ENCODE peak calls at places on chromosomes 6 and 20, in ten cellular contexts. One of them, this sample, is unnamed. For H3K9me3, the result is how much of the 10 kb centered on the place peaks cover.

GRCh38 chr6:108874470-108875160 is 26.4 kb downstream of the ARMC2 start:
- DNase-seq in right lobe of liver: no peak
- DNase-seq in CD8-positive, alpha-beta memory T cell: peak
- DNase-seq in A549: no peak
- DNase-seq in upper lobe of left lung: no peak
- DNase-seq in K562: no peak
- DNase-seq in naive thymus-derived CD4-positive, alpha-beta T cell: no peak
- DNase-seq in cardiac muscle cell: peak
- DNase-seq in esophagus squamous epithelium: no peak
- DNase-seq in uterus: peak
- DNase-seq in this sample: no peak

GRCh38 chr6:168025831-168026325 is 28.4 kb downstream of the KIF25 start:
- DNase-seq in right lobe of liver: no peak
- DNase-seq in CD8-positive, alpha-beta memory T cell: no peak
- DNase-seq in A549: no peak
- DNase-seq in upper lobe of left lung: no peak
- DNase-seq in K562: no peak
- DNase-seq in naive thymus-derived CD4-positive, alpha-beta T cell: no peak
- DNase-seq in cardiac muscle cell: no peak
- DNase-seq in esophagus squamous epithelium: no peak
- DNase-seq in uterus: no peak
- DNase-seq in this sample: no peak

GRCh38 chr6:146357578-146358340 is 185.9 kb upstream of the RAB32 start:
- DNase-seq in right lobe of liver: no peak
- DNase-seq in CD8-positive, alpha-beta memory T cell: no peak
- DNase-seq in A549: peak
- DNase-seq in upper lobe of left lung: no peak
- DNase-seq in K562: no peak
- DNase-seq in naive thymus-derived CD4-positive, alpha-beta T cell: no peak
- DNase-seq in cardiac muscle cell: peak
- DNase-seq in esophagus squamous epithelium: no peak
- DNase-seq in uterus: no peak
- DNase-seq in this sample: no peak

GRCh38 chr6:162056745-162057144 is 670.8 kb downstream of the PRKN start:
- DNase-seq in right lobe of liver: no peak
- DNase-seq in CD8-positive, alpha-beta memory T cell: no peak
- DNase-seq in A549: peak
- DNase-seq in upper lobe of left lung: no peak
- DNase-seq in K562: no peak
- DNase-seq in naive thymus-derived CD4-positive, alpha-beta T cell: no peak
- DNase-seq in cardiac muscle cell: peak
- DNase-seq in esophagus squamous epithelium: no peak
- DNase-seq in uterus: no peak
- DNase-seq in this sample: no peak

GRCh38 chr6:89378628-89379027 is 26.1 kb upstream of the UBE2J1 start:
- DNase-seq in right lobe of liver: no peak
- DNase-seq in CD8-positive, alpha-beta memory T cell: no peak
- DNase-seq in A549: no peak
- DNase-seq in upper lobe of left lung: no peak
- DNase-seq in K562: no peak
- DNase-seq in naive thymus-derived CD4-positive, alpha-beta T cell: no peak
- DNase-seq in cardiac muscle cell: no peak
- DNase-seq in esophagus squamous epithelium: no peak
- DNase-seq in uterus: no peak
- DNase-seq in this sample: no peak

GRCh38 chr20:12581644-12582350 is 427.0 kb upstream of the SPTLC3 start:
- DNase-seq in right lobe of liver: no peak
- DNase-seq in CD8-positive, alpha-beta memory T cell: no peak
- DNase-seq in A549: no peak
- DNase-seq in upper lobe of left lung: no peak
- DNase-seq in K562: no peak
- DNase-seq in naive thymus-derived CD4-positive, alpha-beta T cell: no peak
- DNase-seq in cardiac muscle cell: no peak
- DNase-seq in esophagus squamous epithelium: no peak
- DNase-seq in uterus: no peak
- DNase-seq in this sample: no peak

GRCh38 chr20:11261533-11262000 is 587.8 kb upstream of the JAG1 start:
- DNase-seq in right lobe of liver: no peak
- DNase-seq in CD8-positive, alpha-beta memory T cell: no peak
- DNase-seq in A549: peak
- DNase-seq in upper lobe of left lung: no peak
- DNase-seq in K562: no peak
- DNase-seq in naive thymus-derived CD4-positive, alpha-beta T cell: no peak
- DNase-seq in cardiac muscle cell: peak
- DNase-seq in esophagus squamous epithelium: no peak
- DNase-seq in uterus: no peak
- DNase-seq in this sample: no peak

GRCh38 chr6:90284236-90284744 is 12.4 kb downstream of the BACH2 start:
- DNase-seq in right lobe of liver: no peak
- DNase-seq in CD8-positive, alpha-beta memory T cell: peak
- DNase-seq in A549: peak
- DNase-seq in upper lobe of left lung: no peak
- DNase-seq in K562: peak
- DNase-seq in naive thymus-derived CD4-positive, alpha-beta T cell: peak
- DNase-seq in cardiac muscle cell: peak
- DNase-seq in esophagus squamous epithelium: no peak
- DNase-seq in uterus: peak
- DNase-seq in this sample: no peak

GRCh38 chr6:45608252-45608911 is 230.6 kb upstream of the SUPT3H start:
- DNase-seq in right lobe of liver: no peak
- DNase-seq in CD8-positive, alpha-beta memory T cell: no peak
- DNase-seq in A549: no peak
- DNase-seq in upper lobe of left lung: no peak
- DNase-seq in K562: no peak
- DNase-seq in naive thymus-derived CD4-positive, alpha-beta T cell: no peak
- DNase-seq in cardiac muscle cell: peak
- DNase-seq in esophagus squamous epithelium: no peak
- DNase-seq in uterus: no peak
- DNase-seq in this sample: no peak

GRCh38 chr20:32820000-32820697 is 395 bp downstream of the MAPRE1 start:
- DNase-seq in right lobe of liver: peak
- DNase-seq in CD8-positive, alpha-beta memory T cell: peak
- DNase-seq in A549: peak
- DNase-seq in upper lobe of left lung: peak
- DNase-seq in K562: peak
- DNase-seq in naive thymus-derived CD4-positive, alpha-beta T cell: peak
- DNase-seq in cardiac muscle cell: peak
- DNase-seq in esophagus squamous epithelium: peak
- DNase-seq in uterus: peak
- DNase-seq in this sample: no peak

GRCh38 chr6:15536201-15536955 is 126.5 kb downstream of the DTNBP1 start:
- DNase-seq in right lobe of liver: no peak
- DNase-seq in CD8-positive, alpha-beta memory T cell: no peak
- DNase-seq in A549: no peak
- DNase-seq in upper lobe of left lung: no peak
- DNase-seq in K562: no peak
- DNase-seq in naive thymus-derived CD4-positive, alpha-beta T cell: no peak
- DNase-seq in cardiac muscle cell: peak
- DNase-seq in esophagus squamous epithelium: no peak
- DNase-seq in uterus: no peak
- DNase-seq in this sample: no peak

GRCh38 chr20:22810626-22811559 is 224.2 kb upstream of the SSTR4 start:
- DNase-seq in right lobe of liver: no peak
- DNase-seq in CD8-positive, alpha-beta memory T cell: no peak
- DNase-seq in A549: no peak
- DNase-seq in upper lobe of left lung: no peak
- DNase-seq in K562: no peak
- DNase-seq in naive thymus-derived CD4-positive, alpha-beta T cell: no peak
- DNase-seq in cardiac muscle cell: no peak
- DNase-seq in esophagus squamous epithelium: no peak
- DNase-seq in uterus: no peak
- DNase-seq in this sample: no peak

DNA sequence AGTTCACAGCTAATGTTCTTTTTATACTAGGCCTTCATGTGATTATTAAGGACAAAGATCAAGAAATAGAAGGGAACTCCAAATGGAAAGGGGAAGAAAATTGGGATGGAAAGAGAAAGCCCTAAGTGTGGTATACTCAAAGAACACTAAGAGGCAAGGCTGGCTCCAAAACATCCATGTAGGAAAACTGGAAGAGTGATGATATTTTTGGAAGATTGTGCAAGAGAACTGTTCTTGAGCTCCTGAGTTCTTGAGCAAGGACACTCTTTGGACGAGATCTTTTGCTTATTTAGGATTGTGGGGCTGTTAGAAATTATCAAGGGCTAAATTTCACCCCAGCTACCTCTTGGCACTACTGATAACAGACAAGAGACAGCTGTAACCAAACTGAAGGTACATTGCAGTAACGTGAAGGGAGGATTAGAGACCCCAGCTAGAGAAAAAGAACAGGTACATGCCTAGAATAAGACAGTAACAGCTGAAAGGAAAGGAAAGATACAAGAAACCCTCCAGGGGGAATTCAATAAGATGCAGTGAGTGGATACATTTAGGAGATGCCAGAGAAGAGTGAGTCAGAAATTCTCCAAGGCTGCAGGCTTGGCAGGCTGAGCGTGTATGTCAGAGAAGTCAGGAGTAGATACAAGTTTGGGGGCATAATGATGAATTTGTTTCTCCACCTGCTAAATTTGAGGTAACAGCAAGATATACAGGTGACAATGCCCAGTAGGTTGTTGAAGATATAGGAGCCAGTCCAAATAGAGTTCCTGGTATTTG is 69.7 kb downstream of the CBLN4 start:
- DNase-seq in right lobe of liver: no peak
- DNase-seq in CD8-positive, alpha-beta memory T cell: no peak
- DNase-seq in A549: no peak
- DNase-seq in upper lobe of left lung: no peak
- DNase-seq in K562: no peak
- DNase-seq in naive thymus-derived CD4-positive, alpha-beta T cell: no peak
- DNase-seq in cardiac muscle cell: no peak
- DNase-seq in esophagus squamous epithelium: no peak
- DNase-seq in uterus: no peak
- DNase-seq in this sample: no peak
- H3K9me3 ChIP-seq in right lobe of liver: under half
- H3K9me3 ChIP-seq in CD8-positive, alpha-beta memory T cell: under half
- H3K9me3 ChIP-seq in A549: under half
- H3K9me3 ChIP-seq in upper lobe of left lung: under half
- H3K9me3 ChIP-seq in K562: under half
- H3K9me3 ChIP-seq in naive thymus-derived CD4-positive, alpha-beta T cell: under half
- H3K9me3 ChIP-seq in cardiac muscle cell: under half
- H3K9me3 ChIP-seq in esophagus squamous epithelium: under half
- H3K9me3 ChIP-seq in uterus: under half
- H3K9me3 ChIP-seq in this sample: under half

GRCh38 chr6:362231-362923 is 29.2 kb upstream of the IRF4 start:
- DNase-seq in right lobe of liver: peak
- DNase-seq in CD8-positive, alpha-beta memory T cell: no peak
- DNase-seq in A549: no peak
- DNase-seq in upper lobe of left lung: no peak
- DNase-seq in K562: no peak
- DNase-seq in naive thymus-derived CD4-positive, alpha-beta T cell: no peak
- DNase-seq in cardiac muscle cell: no peak
- DNase-seq in esophagus squamous epithelium: no peak
- DNase-seq in uterus: no peak
- DNase-seq in this sample: no peak

GRCh38 chr6:359261-360035 is 32.1 kb upstream of the IRF4 start:
- DNase-seq in right lobe of liver: peak
- DNase-seq in CD8-positive, alpha-beta memory T cell: no peak
- DNase-seq in A549: no peak
- DNase-seq in upper lobe of left lung: peak
- DNase-seq in K562: no peak
- DNase-seq in naive thymus-derived CD4-positive, alpha-beta T cell: no peak
- DNase-seq in cardiac muscle cell: no peak
- DNase-seq in esophagus squamous epithelium: no peak
- DNase-seq in uterus: no peak
- DNase-seq in this sample: no peak

GRCh38 chr6:361411-362132 is 30.0 kb upstream of the IRF4 start:
- DNase-seq in right lobe of liver: peak
- DNase-seq in CD8-positive, alpha-beta memory T cell: no peak
- DNase-seq in A549: no peak
- DNase-seq in upper lobe of left lung: no peak
- DNase-seq in K562: no peak
- DNase-seq in naive thymus-derived CD4-positive, alpha-beta T cell: no peak
- DNase-seq in cardiac muscle cell: no peak
- DNase-seq in esophagus squamous epithelium: no peak
- DNase-seq in uterus: no peak
- DNase-seq in this sample: no peak

GRCh38 chr6:362924-363249 is 28.7 kb upstream of the IRF4 start:
- DNase-seq in right lobe of liver: no peak
- DNase-seq in CD8-positive, alpha-beta memory T cell: no peak
- DNase-seq in A549: no peak
- DNase-seq in upper lobe of left lung: no peak
- DNase-seq in K562: no peak
- DNase-seq in naive thymus-derived CD4-positive, alpha-beta T cell: no peak
- DNase-seq in cardiac muscle cell: no peak
- DNase-seq in esophagus squamous epithelium: no peak
- DNase-seq in uterus: no peak
- DNase-seq in this sample: no peak

GRCh38 chr6:360791-361373 is 30.7 kb upstream of the IRF4 start:
- DNase-seq in right lobe of liver: peak
- DNase-seq in CD8-positive, alpha-beta memory T cell: no peak
- DNase-seq in A549: no peak
- DNase-seq in upper lobe of left lung: peak
- DNase-seq in K562: no peak
- DNase-seq in naive thymus-derived CD4-positive, alpha-beta T cell: no peak
- DNase-seq in cardiac muscle cell: no peak
- DNase-seq in esophagus squamous epithelium: no peak
- DNase-seq in uterus: no peak
- DNase-seq in this sample: no peak
- H3K9me3 ChIP-seq in right lobe of liver: under half
- H3K9me3 ChIP-seq in CD8-positive, alpha-beta memory T cell: under half
- H3K9me3 ChIP-seq in A549: under half
- H3K9me3 ChIP-seq in upper lobe of left lung: under half
- H3K9me3 ChIP-seq in K562: under half
- H3K9me3 ChIP-seq in naive thymus-derived CD4-positive, alpha-beta T cell: under half
- H3K9me3 ChIP-seq in cardiac muscle cell: under half
- H3K9me3 ChIP-seq in esophagus squamous epithelium: under half
- H3K9me3 ChIP-seq in uterus: under half
- H3K9me3 ChIP-seq in this sample: under half

DNA sequence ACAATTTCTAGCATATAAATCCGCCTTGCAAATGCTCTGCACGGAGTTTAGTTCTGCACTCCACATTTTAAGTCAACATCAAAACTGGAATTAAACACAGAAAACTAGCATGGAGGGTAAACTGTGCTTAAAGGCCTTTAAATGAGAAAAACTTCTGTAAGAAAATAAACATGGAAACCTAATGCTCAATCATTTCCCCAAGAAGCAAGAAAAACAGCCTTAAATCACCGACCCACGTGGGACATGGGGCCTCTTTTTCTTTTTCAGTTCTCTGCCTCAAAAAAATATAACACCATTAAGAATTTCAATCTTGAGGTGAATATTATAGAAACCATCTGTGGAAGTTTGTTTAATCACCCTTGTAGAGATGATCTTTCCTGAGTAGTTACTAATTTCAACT is 5.4 kb downstream of the SIM1 start:
- DNase-seq in right lobe of liver: no peak
- DNase-seq in CD8-positive, alpha-beta memory T cell: no peak
- DNase-seq in A549: no peak
- DNase-seq in upper lobe of left lung: no peak
- DNase-seq in K562: no peak
- DNase-seq in naive thymus-derived CD4-positive, alpha-beta T cell: no peak
- DNase-seq in cardiac muscle cell: no peak
- DNase-seq in esophagus squamous epithelium: no peak
- DNase-seq in uterus: no peak
- DNase-seq in this sample: no peak
- H3K9me3 ChIP-seq in right lobe of liver: under half
- H3K9me3 ChIP-seq in CD8-positive, alpha-beta memory T cell: under half
- H3K9me3 ChIP-seq in A549: under half
- H3K9me3 ChIP-seq in upper lobe of left lung: under half
- H3K9me3 ChIP-seq in K562: under half
- H3K9me3 ChIP-seq in naive thymus-derived CD4-positive, alpha-beta T cell: under half
- H3K9me3 ChIP-seq in cardiac muscle cell: under half
- H3K9me3 ChIP-seq in esophagus squamous epithelium: under half
- H3K9me3 ChIP-seq in uterus: under half
- H3K9me3 ChIP-seq in this sample: under half

GRCh38 chr20:59743767-59744485 is 139.6 kb downstream of the PHACTR3 start:
- DNase-seq in right lobe of liver: no peak
- DNase-seq in CD8-positive, alpha-beta memory T cell: no peak
- DNase-seq in A549: peak
- DNase-seq in upper lobe of left lung: peak
- DNase-seq in K562: no peak
- DNase-seq in naive thymus-derived CD4-positive, alpha-beta T cell: no peak
- DNase-seq in cardiac muscle cell: no peak
- DNase-seq in esophagus squamous epithelium: no peak
- DNase-seq in uterus: no peak
- DNase-seq in this sample: no peak
- H3K9me3 ChIP-seq in right lobe of liver: under half
- H3K9me3 ChIP-seq in CD8-positive, alpha-beta memory T cell: under half
- H3K9me3 ChIP-seq in A549: under half
- H3K9me3 ChIP-seq in upper lobe of left lung: under half
- H3K9me3 ChIP-seq in K562: under half
- H3K9me3 ChIP-seq in naive thymus-derived CD4-positive, alpha-beta T cell: under half
- H3K9me3 ChIP-seq in cardiac muscle cell: under half
- H3K9me3 ChIP-seq in esophagus squamous epithelium: under half
- H3K9me3 ChIP-seq in uterus: under half
- H3K9me3 ChIP-seq in this sample: under half

This sample was measured in T-helper 17 cell.